ENCODE peak calls at places on chromosome 12, in six cellular contexts. One of them, this sample, is unnamed. For H3K4me1, the result is how much of the 10 kb centered on the place peaks cover.

GRCh38 chr12:111953455-111953854 is 59.5 kb downstream of the TMEM116 start:
- DNase-seq in trophoblast cell: no peak
- DNase-seq in psoas muscle: no peak
- DNase-seq in fibroblast of lung: peak
- DNase-seq in HCT116: no peak
- DNase-seq in Caco-2: no peak
- DNase-seq in this sample: no peak

GRCh38 chr12:92597997-92598396 is 104.8 kb upstream of the PLEKHG7 start:
- DNase-seq in trophoblast cell: no peak
- DNase-seq in psoas muscle: no peak
- DNase-seq in HCT116: no peak
- DNase-seq in Caco-2: no peak
- DNase-seq in fibroblast of lung: peak
- DNase-seq in this sample: no peak

GRCh38 chr12:118980407-118981014 is 830 bp upstream of the SRRM4 start:
- DNase-seq in trophoblast cell: no peak
- DNase-seq in psoas muscle: no peak
- DNase-seq in fibroblast of lung: no peak
- DNase-seq in HCT116: no peak
- DNase-seq in Caco-2: no peak
- DNase-seq in this sample: no peak

GRCh38 chr12:14167005-14167628 is 185.7 kb upstream of the GRIN2B start:
- DNase-seq in HCT116: peak
- DNase-seq in fibroblast of lung: peak
- DNase-seq in trophoblast cell: peak
- DNase-seq in psoas muscle: no peak
- DNase-seq in Caco-2: peak
- DNase-seq in this sample: peak

GRCh38 chr12:26623136-26623535 is 209.9 kb downstream of the ITPR2 start:
- DNase-seq in psoas muscle: no peak
- DNase-seq in Caco-2: no peak
- DNase-seq in fibroblast of lung: no peak
- DNase-seq in HCT116: no peak
- DNase-seq in trophoblast cell: peak
- DNase-seq in this sample: no peak

GRCh38 chr12:55696796-55697462 is 10.8 kb downstream of the ITGA7 start:
- DNase-seq in psoas muscle: no peak
- DNase-seq in HCT116: no peak
- DNase-seq in fibroblast of lung: no peak
- DNase-seq in trophoblast cell: no peak
- DNase-seq in Caco-2: no peak
- DNase-seq in this sample: no peak

GRCh38 chr12:13452955-13453570 is 256.5 kb downstream of the EMP1 start:
- DNase-seq in trophoblast cell: no peak
- DNase-seq in psoas muscle: no peak
- DNase-seq in HCT116: no peak
- DNase-seq in fibroblast of lung: no peak
- DNase-seq in Caco-2: no peak
- DNase-seq in this sample: no peak

GRCh38 chr12:113301811-113302210 is 33.1 kb downstream of the SLC8B1 start:
- DNase-seq in psoas muscle: no peak
- DNase-seq in fibroblast of lung: no peak
- DNase-seq in HCT116: no peak
- DNase-seq in trophoblast cell: no peak
- DNase-seq in Caco-2: no peak
- DNase-seq in this sample: no peak

GRCh38 chr12:3416159-3416558 is 74.8 kb upstream of the PRMT8 start:
- DNase-seq in fibroblast of lung: no peak
- DNase-seq in Caco-2: no peak
- DNase-seq in trophoblast cell: no peak
- DNase-seq in psoas muscle: no peak
- DNase-seq in HCT116: no peak
- DNase-seq in this sample: no peak

GRCh38 chr12:78703820-78704525 is 160.6 kb upstream of the SYT1 start:
- DNase-seq in psoas muscle: no peak
- DNase-seq in HCT116: peak
- DNase-seq in fibroblast of lung: peak
- DNase-seq in Caco-2: no peak
- DNase-seq in trophoblast cell: no peak
- DNase-seq in this sample: no peak

GRCh38 chr12:117084405-117085317 is 14.6 kb downstream of the TESC start:
- DNase-seq in trophoblast cell: no peak
- DNase-seq in fibroblast of lung: no peak
- DNase-seq in Caco-2: no peak
- DNase-seq in psoas muscle: no peak
- DNase-seq in HCT116: no peak
- DNase-seq in this sample: no peak

GRCh38 chr12:49987620-49988303 is 15.0 kb downstream of the AQP6 start:
- DNase-seq in HCT116: no peak
- DNase-seq in psoas muscle: no peak
- DNase-seq in Caco-2: no peak
- DNase-seq in trophoblast cell: no peak
- DNase-seq in fibroblast of lung: no peak
- DNase-seq in this sample: no peak

GRCh38 chr12:110941391-110941790 is 21.0 kb upstream of the MYL2 start:
- DNase-seq in psoas muscle: no peak
- DNase-seq in Caco-2: no peak
- DNase-seq in fibroblast of lung: no peak
- DNase-seq in HCT116: no peak
- DNase-seq in trophoblast cell: no peak
- DNase-seq in this sample: no peak

DNA sequence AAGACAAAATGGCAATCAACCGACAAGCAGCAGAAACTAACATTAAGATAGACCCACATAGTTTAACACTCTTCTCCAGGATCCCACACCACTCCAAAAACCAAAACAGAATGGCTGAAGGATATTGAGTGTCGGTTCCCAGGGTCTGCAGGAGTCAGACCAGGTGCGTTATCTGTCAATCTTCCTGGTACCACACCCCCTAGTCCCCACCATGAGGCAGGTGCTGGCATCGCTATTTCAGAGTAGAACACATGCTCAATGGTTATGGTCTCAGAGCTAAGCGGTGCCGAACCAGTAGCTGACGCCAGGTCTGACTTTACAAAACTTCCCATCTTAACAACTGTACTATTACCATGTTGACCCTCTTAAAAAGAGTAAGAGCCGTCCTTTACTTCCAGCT is 10.2 kb downstream of the STX2 start:
- DNase-seq in Caco-2: no peak
- DNase-seq in HCT116: no peak
- DNase-seq in trophoblast cell: no peak
- DNase-seq in psoas muscle: no peak
- DNase-seq in fibroblast of lung: no peak
- DNase-seq in this sample: no peak
- H3K4me1 ChIP-seq in Caco-2: under half
- H3K4me1 ChIP-seq in HCT116: under half
- H3K4me1 ChIP-seq in trophoblast cell: under half
- H3K4me1 ChIP-seq in psoas muscle: under half
- H3K4me1 ChIP-seq in fibroblast of lung: under half
- H3K4me1 ChIP-seq in this sample: under half

GRCh38 chr12:127558363-127558762 is 708.6 kb upstream of the TMEM132C start:
- DNase-seq in HCT116: no peak
- DNase-seq in trophoblast cell: no peak
- DNase-seq in Caco-2: no peak
- DNase-seq in psoas muscle: no peak
- DNase-seq in fibroblast of lung: no peak
- DNase-seq in this sample: no peak

GRCh38 chr12:127556487-127556886 is 710.5 kb upstream of the TMEM132C start:
- DNase-seq in HCT116: no peak
- DNase-seq in Caco-2: no peak
- DNase-seq in fibroblast of lung: no peak
- DNase-seq in trophoblast cell: no peak
- DNase-seq in psoas muscle: no peak
- DNase-seq in this sample: no peak

GRCh38 chr12:127562781-127563180 is 704.2 kb upstream of the TMEM132C start:
- DNase-seq in Caco-2: no peak
- DNase-seq in trophoblast cell: no peak
- DNase-seq in fibroblast of lung: no peak
- DNase-seq in HCT116: no peak
- DNase-seq in psoas muscle: no peak
- DNase-seq in this sample: no peak

GRCh38 chr12:127559349-127560040 is 707.5 kb upstream of the TMEM132C start:
- DNase-seq in Caco-2: no peak
- DNase-seq in psoas muscle: no peak
- DNase-seq in fibroblast of lung: peak
- DNase-seq in HCT116: no peak
- DNase-seq in trophoblast cell: no peak
- DNase-seq in this sample: peak

GRCh38 chr12:127560041-127560478 is 706.9 kb upstream of the TMEM132C start:
- DNase-seq in fibroblast of lung: no peak
- DNase-seq in Caco-2: no peak
- DNase-seq in psoas muscle: no peak
- DNase-seq in trophoblast cell: no peak
- DNase-seq in HCT116: no peak
- DNase-seq in this sample: no peak
- H3K4me1 ChIP-seq in fibroblast of lung: under half
- H3K4me1 ChIP-seq in Caco-2: under half
- H3K4me1 ChIP-seq in psoas muscle: under half
- H3K4me1 ChIP-seq in trophoblast cell: under half
- H3K4me1 ChIP-seq in HCT116: under half
- H3K4me1 ChIP-seq in this sample: under half

DNA sequence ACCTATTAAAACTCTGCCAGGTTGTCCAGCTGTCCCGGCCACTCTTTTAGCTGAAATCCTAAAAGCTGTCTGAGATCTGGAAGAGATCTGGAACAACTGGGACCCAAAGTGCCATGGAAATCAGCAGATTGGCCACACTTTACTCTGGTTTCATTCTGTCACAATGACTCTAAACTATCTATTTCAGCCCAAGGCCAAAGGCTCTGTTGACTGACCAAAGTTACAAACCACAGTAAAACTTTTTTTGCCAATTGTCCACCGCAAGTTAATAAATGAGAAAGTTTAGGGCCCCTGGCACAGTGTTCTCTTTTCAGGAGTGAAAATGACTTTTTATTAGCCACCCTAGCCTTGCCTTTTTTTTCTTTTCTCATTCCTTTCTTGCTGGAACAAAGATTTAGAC is 113.4 kb upstream of the CPM start:
- DNase-seq in psoas muscle: no peak
- DNase-seq in HCT116: no peak
- DNase-seq in Caco-2: no peak
- DNase-seq in fibroblast of lung: no peak
- DNase-seq in trophoblast cell: no peak
- DNase-seq in this sample: no peak
- H3K4me1 ChIP-seq in psoas muscle: under half
- H3K4me1 ChIP-seq in HCT116: under half
- H3K4me1 ChIP-seq in Caco-2: under half
- H3K4me1 ChIP-seq in fibroblast of lung: under half
- H3K4me1 ChIP-seq in trophoblast cell: under half
- H3K4me1 ChIP-seq in this sample: under half

GRCh38 chr12:75954749-75955148 is 76.8 kb downstream of the PHLDA1 start:
- DNase-seq in HCT116: no peak
- DNase-seq in psoas muscle: no peak
- DNase-seq in fibroblast of lung: no peak
- DNase-seq in trophoblast cell: no peak
- DNase-seq in Caco-2: no peak
- DNase-seq in this sample: no peak
- H3K4me1 ChIP-seq in HCT116: half or more
- H3K4me1 ChIP-seq in psoas muscle: under half
- H3K4me1 ChIP-seq in fibroblast of lung: under half
- H3K4me1 ChIP-seq in trophoblast cell: under half
- H3K4me1 ChIP-seq in Caco-2: half or more
- H3K4me1 ChIP-seq in this sample: under half

GRCh38 chr12:75477137-75477536 is 3.4 kb upstream of the GLIPR1 start:
- DNase-seq in HCT116: no peak
- DNase-seq in psoas muscle: no peak
- DNase-seq in fibroblast of lung: no peak
- DNase-seq in trophoblast cell: no peak
- DNase-seq in Caco-2: no peak
- DNase-seq in this sample: no peak
- H3K4me1 ChIP-seq in HCT116: under half
- H3K4me1 ChIP-seq in psoas muscle: under half
- H3K4me1 ChIP-seq in fibroblast of lung: under half
- H3K4me1 ChIP-seq in trophoblast cell: under half
- H3K4me1 ChIP-seq in Caco-2: under half
- H3K4me1 ChIP-seq in this sample: under half

DNA sequence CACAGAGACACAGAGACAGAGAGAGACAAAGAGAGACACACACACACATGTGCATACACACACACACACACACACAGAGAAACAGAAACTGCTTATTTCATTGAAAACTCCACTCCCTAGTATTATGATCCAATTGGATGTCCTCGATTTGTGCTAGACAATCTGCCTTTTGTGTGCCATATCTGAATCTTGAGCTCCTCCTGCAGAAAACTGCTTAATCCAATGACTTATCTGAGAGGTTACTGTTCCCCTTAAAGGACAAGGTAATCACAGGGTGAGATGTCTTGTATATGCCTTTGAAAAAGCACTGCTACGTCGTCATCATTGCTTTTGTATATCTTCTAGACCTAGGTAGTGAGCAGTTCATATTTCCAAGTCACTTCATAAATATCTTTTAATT is 371.5 kb downstream of the LRIG3 start:
- DNase-seq in trophoblast cell: no peak
- DNase-seq in psoas muscle: no peak
- DNase-seq in fibroblast of lung: no peak
- DNase-seq in Caco-2: no peak
- DNase-seq in HCT116: no peak
- DNase-seq in this sample: no peak
- H3K4me1 ChIP-seq in trophoblast cell: under half
- H3K4me1 ChIP-seq in psoas muscle: under half
- H3K4me1 ChIP-seq in fibroblast of lung: under half
- H3K4me1 ChIP-seq in Caco-2: under half
- H3K4me1 ChIP-seq in HCT116: under half
- H3K4me1 ChIP-seq in this sample: under half

GRCh38 chr12:1830981-1831930 is 10.9 kb downstream of the LRTM2 start:
- DNase-seq in fibroblast of lung: peak
- DNase-seq in psoas muscle: peak
- DNase-seq in Caco-2: peak
- DNase-seq in HCT116: no peak
- DNase-seq in trophoblast cell: peak
- DNase-seq in this sample: peak

GRCh38 chr12:1832801-1833595 is 12.6 kb downstream of the LRTM2 start:
- DNase-seq in HCT116: no peak
- DNase-seq in psoas muscle: peak
- DNase-seq in trophoblast cell: no peak
- DNase-seq in fibroblast of lung: no peak
- DNase-seq in Caco-2: no peak
- DNase-seq in this sample: no peak

GRCh38 chr12:1834186-1834925 is 14.0 kb downstream of the LRTM2 start:
- DNase-seq in trophoblast cell: no peak
- DNase-seq in Caco-2: no peak
- DNase-seq in psoas muscle: peak
- DNase-seq in fibroblast of lung: no peak
- DNase-seq in HCT116: no peak
- DNase-seq in this sample: no peak

GRCh38 chr12:1835178-1836131 is 15.1 kb downstream of the LRTM2 start:
- DNase-seq in psoas muscle: peak
- DNase-seq in trophoblast cell: no peak
- DNase-seq in Caco-2: no peak
- DNase-seq in HCT116: no peak
- DNase-seq in fibroblast of lung: no peak
- DNase-seq in this sample: no peak

GRCh38 chr12:1833596-1834028 is 13.2 kb downstream of the LRTM2 start:
- DNase-seq in HCT116: no peak
- DNase-seq in fibroblast of lung: no peak
- DNase-seq in trophoblast cell: no peak
- DNase-seq in psoas muscle: no peak
- DNase-seq in Caco-2: no peak
- DNase-seq in this sample: no peak
- H3K4me1 ChIP-seq in HCT116: under half
- H3K4me1 ChIP-seq in fibroblast of lung: under half
- H3K4me1 ChIP-seq in trophoblast cell: under half
- H3K4me1 ChIP-seq in psoas muscle: under half
- H3K4me1 ChIP-seq in Caco-2: under half
- H3K4me1 ChIP-seq in this sample: under half

GRCh38 chr12:15544589-15544988 is 222.3 kb downstream of the PTPRO start:
- DNase-seq in trophoblast cell: no peak
- DNase-seq in psoas muscle: no peak
- DNase-seq in fibroblast of lung: no peak
- DNase-seq in HCT116: no peak
- DNase-seq in Caco-2: no peak
- DNase-seq in this sample: no peak
- H3K4me1 ChIP-seq in trophoblast cell: under half
- H3K4me1 ChIP-seq in psoas muscle: under half
- H3K4me1 ChIP-seq in fibroblast of lung: under half
- H3K4me1 ChIP-seq in HCT116: under half
- H3K4me1 ChIP-seq in Caco-2: under half
- H3K4me1 ChIP-seq in this sample: under half